ENCODE peak calls at places on chromosomes 5 and 9, in seven cellular contexts. Q is AG09309, G is heart right ventricle, A is HCT116, Y is GM12878, T is heart left ventricle, L is foreskin fibroblast. Z is an unnamed sample.

GRCh38 chr5:148746826-148747535 is 79.4 kb upstream of the ADRB2 start:
- DNase-seq in L (no peak), Q (no peak), G (no peak), Y (no peak), A (no peak), T (no peak), Z (peak)

GRCh38 chr9:93955356-93956182 is 414 bp upstream of the BARX1 start:
- DNase-seq in T (no peak), L (no peak), A (no peak), Q (no peak), Y (no peak), G (no peak), Z (no peak)

GRCh38 chr9:83965350-83966208 is 14.4 kb downstream of the HNRNPK start:
- DNase-seq in Q (no peak), Y (no peak), A (no peak), L (peak), G (no peak), T (no peak), Z (peak)

GRCh38 chr5:127840809-127841208 is 137.6 kb downstream of the CCDC192 start:
- DNase-seq in A (no peak), G (no peak), Y (no peak), Q (no peak), L (no peak), T (no peak), Z (no peak)

GRCh38 chr5:3531320-3531986 is 64.2 kb upstream of the IRX1 start:
- DNase-seq in T (no peak), Y (no peak), G (no peak), Q (no peak), L (no peak), A (no peak), Z (no peak)

GRCh38 chr5:88944751-88945507 is 61.9 kb upstream of the MEF2C start:
- DNase-seq in A (no peak), G (no peak), L (peak), T (no peak), Y (no peak), Q (no peak), Z (peak)

GRCh38 chr5:146967646-146968045 is 89.1 kb upstream of the PPP2R2B start:
- DNase-seq in G (peak), Y (no peak), T (no peak), L (no peak), Q (no peak), A (no peak), Z (no peak)

GRCh38 chr5:169024426-169024825 is 276.5 kb downstream of the SLIT3 start:
- DNase-seq in L (no peak), Y (no peak), T (no peak), Q (no peak), A (no peak), G (no peak), Z (peak)

GRCh38 chr5:1799110-1799601 is 481 bp downstream of the MRPL36 start:
- DNase-seq in L (peak), A (no peak), T (no peak), Q (no peak), G (no peak), Y (no peak), Z (peak)

GRCh38 chr9:133768371-133768858 is 30.3 kb upstream of the SARDH start:
- DNase-seq in G (no peak), L (no peak), Y (no peak), Q (no peak), T (no peak), A (no peak), Z (no peak)

GRCh38 chr5:84088996-84089395 is 295.7 kb downstream of the EDIL3 start:
- DNase-seq in Y (no peak), G (no peak), T (no peak), L (peak), A (peak), Q (peak), Z (peak)

GRCh38 chr9:78296208-78296892 is 575 bp upstream of the PSAT1 start:
- DNase-seq in G (peak), T (peak), Q (no peak), L (peak), Y (no peak), A (no peak), Z (peak)

GRCh38 chr5:118195215-118195614 is 793.1 kb downstream of the DTWD2 start:
- DNase-seq in L (peak), Q (no peak), Y (no peak), G (no peak), A (no peak), T (no peak), Z (no peak)

GRCh38 chr5:116736671-116737070 is 162.0 kb upstream of the SEMA6A start:
- DNase-seq in L (no peak), A (no peak), Y (no peak), Q (no peak), T (no peak), G (no peak), Z (no peak)

GRCh38 chr5:118531276-118531675 is 457.1 kb downstream of the DTWD2 start:
- DNase-seq in T (no peak), L (no peak), G (no peak), Q (no peak), A (no peak), Y (no peak), Z (no peak)

GRCh38 chr5:60066502-60066901 is 173.0 kb upstream of the PDE4D start:
- DNase-seq in Q (no peak), T (no peak), L (peak), G (no peak), A (no peak), Y (no peak), Z (no peak)

GRCh38 chr9:124869466-124869985 is 7.6 kb downstream of the ARPC5L start:
- DNase-seq in T (peak), Y (no peak), A (no peak), Q (no peak), L (peak), G (no peak), Z (no peak)

GRCh38 chr5:79932510-79933504 is 58.3 kb downstream of the MTX3 start:
- DNase-seq in T (peak), L (peak), G (peak), Y (no peak), A (no peak), Q (peak), Z (peak)

GRCh38 chr5:135436856-135437795 is 10.0 kb downstream of the DCANP1 start:
- DNase-seq in L (peak), Y (no peak), A (no peak), T (no peak), G (no peak), Q (no peak), Z (no peak)

GRCh38 chr5:7331083-7331482 is 64.9 kb upstream of the ADCY2 start:
- DNase-seq in L (no peak), G (no peak), A (no peak), Q (no peak), Y (no peak), T (no peak), Z (no peak)

GRCh38 chr9:18610956-18611355 is 137.0 kb downstream of the ADAMTSL1 start:
- DNase-seq in Q (no peak), T (no peak), Y (no peak), G (no peak), L (no peak), A (no peak), Z (no peak)

GRCh38 chr5:153696256-153696655 is 205.8 kb downstream of the GRIA1 start:
- DNase-seq in Y (no peak), Q (no peak), L (no peak), G (no peak), A (no peak), T (no peak), Z (no peak)

GRCh38 chr5:108373426-108373825 is 8.5 kb downstream of the FBXL17 start:
- DNase-seq in A (no peak), G (no peak), Q (no peak), T (no peak), Y (no peak), L (no peak), Z (no peak)

GRCh38 chr5:42583322-42583721 is 160.1 kb downstream of the GHR start:
- DNase-seq in L (peak), G (peak), Y (peak), A (peak), T (peak), Q (peak), Z (peak)

GRCh38 chr9:32931129-32931528 is 70.3 kb downstream of the APTX start:
- DNase-seq in Q (no peak), Y (no peak), L (no peak), A (no peak), T (no peak), G (no peak), Z (no peak)

GRCh38 chr9:130237071-130237470 is 28.5 kb upstream of the HMCN2 start:
- DNase-seq in A (no peak), Q (no peak), Y (no peak), L (no peak), G (no peak), T (no peak), Z (no peak)
- TF ChIP-seq CTCF in A (no peak), Q (no peak), Y (no peak), L (no peak), G (no peak), T (no peak), Z (no peak)

GRCh38 chr5:175444060-175444904 is at the start of gene DRD1:
- DNase-seq in T (no peak), L (peak), G (no peak), A (no peak), Q (no peak), Y (no peak), Z (peak)
- H3K4me3 ChIP-seq in T (peak), L (no peak), G (peak), A (peak), Q (peak), Y (no peak), Z (no peak)

DNA sequence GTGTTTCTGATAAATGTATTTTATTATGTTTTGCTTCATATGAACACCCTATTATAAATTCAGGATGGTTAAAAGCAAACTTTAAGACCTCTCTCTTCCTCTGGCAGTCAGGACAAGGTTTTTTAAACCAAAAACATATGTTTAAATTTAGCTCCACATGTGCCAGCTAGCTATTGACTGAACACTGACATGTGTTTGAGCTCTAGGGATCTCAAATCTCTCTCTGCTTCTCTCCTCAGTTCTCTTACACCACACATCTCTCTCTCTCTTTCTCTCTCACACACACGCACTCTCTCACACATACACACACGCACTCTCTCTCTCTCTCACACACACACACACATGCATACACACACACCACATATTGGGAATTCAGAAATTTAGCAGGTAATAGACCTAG is 150.2 kb upstream of the RFX3 start:
- DNase-seq in Q (no peak), Y (no peak), G (no peak), L (peak), A (no peak), T (no peak), Z (peak)
- TF ChIP-seq CTCF in Q (no peak), Y (no peak), G (no peak), L (no peak), A (no peak), T (no peak), Z (no peak)

GRCh38 chr5:160438316-160439204 is 16.9 kb downstream of the PTTG1 start:
- DNase-seq in G (peak), A (peak), L (peak), Q (peak), T (no peak), Y (peak), Z (peak)
- H3K4me3 ChIP-seq in G (peak), A (peak), L (peak), Q (peak), T (peak), Y (peak), Z (peak)

GRCh38 chr9:136626740-136627642 is 35.7 kb upstream of the EGFL7 start:
- DNase-seq in Q (no peak), T (no peak), A (no peak), L (no peak), G (peak), Y (no peak), Z (no peak)

GRCh38 chr9:136624184-136624951 is 38.3 kb upstream of the EGFL7 start:
- DNase-seq in L (no peak), Y (no peak), A (no peak), T (peak), Q (no peak), G (no peak), Z (no peak)

GRCh38 chr9:136626066-136626725 is 36.5 kb upstream of the EGFL7 start:
- DNase-seq in Y (no peak), L (no peak), G (no peak), Q (no peak), A (no peak), T (peak), Z (no peak)

GRCh38 chr9:136623849-136624183 is 38.9 kb upstream of the EGFL7 start:
- DNase-seq in G (no peak), A (no peak), Q (no peak), L (no peak), Y (no peak), T (peak), Z (no peak)

GRCh38 chr9:136625101-136626065 is 37.3 kb upstream of the EGFL7 start:
- DNase-seq in Q (no peak), A (no peak), L (peak), T (peak), G (peak), Y (no peak), Z (peak)
- TF ChIP-seq CTCF in Q (peak), A (peak), L (peak), T (peak), G (no peak), Y (peak), Z (peak)

DNA sequence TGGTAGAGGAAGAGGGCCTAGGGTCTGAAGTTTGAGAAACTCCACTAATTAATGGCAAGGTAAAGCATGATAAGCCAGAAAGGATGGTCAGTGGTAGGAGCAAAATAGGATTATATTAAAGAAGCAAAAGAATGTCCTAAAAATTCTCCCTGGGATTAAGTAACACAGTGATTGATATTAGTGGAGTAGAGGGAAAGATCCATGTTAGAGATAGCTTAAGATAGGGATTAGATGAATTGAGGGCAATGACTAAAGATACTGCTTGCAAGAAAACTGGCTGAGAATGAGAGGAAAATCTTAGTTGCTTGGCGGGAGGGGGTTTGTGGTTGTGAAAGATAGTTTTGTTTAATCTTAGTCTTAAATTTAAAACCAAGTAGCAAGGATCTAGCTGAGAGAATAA is 255.6 kb downstream of the EPB41L4A start:
- DNase-seq in A (no peak), L (no peak), Y (no peak), G (no peak), Q (no peak), T (no peak), Z (no peak)
- H3K4me3 ChIP-seq in A (no peak), L (no peak), Y (peak), G (no peak), Q (no peak), T (no peak), Z (no peak)

GRCh38 chr5:66967826-66968262 is 228.8 kb downstream of the CD180 start:
- DNase-seq in T (peak), Q (no peak), L (peak), Y (no peak), G (no peak), A (no peak), Z (no peak)

GRCh38 chr5:66963559-66963971 is 233.0 kb downstream of the CD180 start:
- DNase-seq in A (no peak), T (peak), L (peak), Q (no peak), Y (no peak), G (peak), Z (peak)

GRCh38 chr5:66969963-66970362 is 226.6 kb downstream of the CD180 start:
- DNase-seq in G (no peak), T (no peak), A (no peak), Y (no peak), Q (no peak), L (no peak), Z (no peak)

GRCh38 chr5:66967102-66967501 is 229.5 kb downstream of the CD180 start:
- DNase-seq in T (peak), Y (no peak), G (no peak), A (no peak), L (peak), Q (peak), Z (peak)

DNA sequence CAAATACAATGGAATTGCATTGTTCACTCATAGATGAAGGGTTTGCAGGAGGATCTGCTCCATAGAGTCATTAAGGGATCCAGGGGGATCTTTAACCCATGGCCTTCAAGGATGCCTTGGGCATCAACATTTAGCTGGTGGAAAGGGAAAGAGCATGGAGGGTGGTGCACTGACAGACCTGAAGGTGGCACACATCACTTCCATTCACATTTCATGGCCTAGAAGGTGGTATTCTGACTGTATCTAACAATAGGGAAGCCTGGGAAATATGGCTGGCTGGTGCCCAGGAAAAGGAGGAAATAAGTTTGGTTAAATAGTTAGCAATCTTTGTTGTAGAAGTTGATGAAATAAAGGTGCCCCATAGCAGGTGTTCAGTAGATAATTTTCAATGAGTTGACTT is 230.2 kb downstream of the CD180 start:
- DNase-seq in Q (no peak), T (no peak), Y (no peak), A (no peak), L (no peak), G (no peak), Z (no peak)
- TF ChIP-seq CTCF in Q (no peak), T (no peak), Y (no peak), A (no peak), L (no peak), G (no peak), Z (no peak)

DNA sequence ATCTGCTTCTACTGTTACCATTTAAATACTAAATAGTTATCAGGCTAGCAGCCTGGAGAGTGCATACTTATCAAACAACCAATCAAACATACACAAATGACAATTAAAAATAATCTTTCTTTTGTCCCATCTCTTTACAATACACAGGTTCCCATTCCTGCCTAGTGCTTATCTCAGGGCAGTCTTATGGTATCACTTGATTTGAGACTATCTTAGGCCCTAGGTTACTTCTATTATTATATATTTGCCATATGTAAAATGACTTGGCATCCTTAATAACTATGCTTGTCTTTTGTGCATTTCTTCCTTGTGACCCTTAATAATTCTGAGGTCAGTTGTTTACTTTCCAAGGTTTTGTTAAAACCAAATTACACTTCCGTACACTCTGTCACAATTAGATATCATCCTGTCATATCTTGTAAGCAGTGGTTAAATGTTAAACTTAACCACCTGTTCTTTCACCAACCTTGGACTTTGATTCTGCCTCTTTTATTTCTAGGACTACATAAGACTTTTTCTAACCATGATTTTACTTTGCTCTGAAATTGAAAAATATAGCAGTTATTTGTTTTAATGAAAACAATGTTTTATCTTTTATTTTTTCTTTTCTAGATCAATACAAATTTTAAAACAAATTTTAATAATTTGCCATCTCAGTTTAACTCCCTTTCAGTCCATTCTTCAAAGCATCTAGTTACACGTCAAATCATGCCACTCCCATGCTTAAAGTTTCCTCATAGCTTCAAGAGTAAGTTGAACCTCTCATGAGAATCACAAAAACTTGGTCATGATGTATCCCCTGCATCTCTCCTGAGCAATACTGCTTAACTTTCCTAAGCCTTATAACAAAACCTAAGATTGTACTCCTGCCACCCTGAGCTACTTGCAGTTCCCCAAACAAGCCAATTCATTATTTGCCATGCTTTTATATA is 281.3 kb downstream of the HCN1 start:
- DNase-seq in G (no peak), Y (no peak), T (no peak), Q (no peak), L (no peak), A (no peak), Z (no peak)
- H3K4me3 ChIP-seq in G (no peak), Y (no peak), T (no peak), Q (no peak), L (no peak), A (no peak), Z (no peak)

GRCh38 chr9:114506082-114506390 is 763 bp upstream of the WHRN start:
- DNase-seq in Y (no peak), G (no peak), T (no peak), L (no peak), A (no peak), Q (no peak), Z (no peak)

GRCh38 chr9:114505187-114506081 is at the start of gene WHRN:
- DNase-seq in G (peak), L (peak), T (peak), Y (no peak), Q (peak), A (peak), Z (peak)

GRCh38 chr9:114503522-114504340 is 1.5 kb downstream of the WHRN start:
- DNase-seq in T (no peak), Y (no peak), L (no peak), A (no peak), Q (no peak), G (no peak), Z (no peak)

GRCh38 chr9:114504341-114505186 is 709 bp downstream of the WHRN start:
- DNase-seq in G (peak), T (peak), Y (no peak), L (peak), Q (no peak), A (peak), Z (peak)

GRCh38 chr9:114507726-114508125 is 2.5 kb upstream of the WHRN start:
- DNase-seq in A (no peak), Y (no peak), L (peak), Q (no peak), G (no peak), T (no peak), Z (peak)
- TF ChIP-seq CTCF in A (peak), Y (peak), L (peak), Q (peak), G (no peak), T (no peak), Z (peak)